ENCODE peak calls at places on chromosomes 12 and 14, in ten cellular contexts. W is dorsolateral prefrontal cortex, M is fibroblast of pulmonary artery, P is fibroblast of mammary gland, N is activated B cell treated with CpG ODN at 0.5 μM for 24 hours, E is IMR-90, I is BJ, U is HFFc6, Z is Peyer's patch, D is neural progenitor cell. C is an unnamed sample.
A peak's percentile ranks its signal among the peaks of the same experiment; 100 is the strongest.

GRCh38 chr12:110639336-110640178 is 25.6 kb downstream of the TCTN1 start:
- DNase-seq in W (no peak), M (peak; percentile 68), P (peak; percentile 74), N (no peak), E (peak; percentile 86), I (peak; percentile 27), U (peak; percentile 59), Z (no peak), D (no peak), C (no peak)

GRCh38 chr12:7667025-7667575 is 1.4 kb upstream of the APOBEC1 start:
- DNase-seq in W (no peak), M (no peak), P (peak; percentile 44), N (no peak), E (no peak), I (no peak), U (peak; percentile 16), Z (no peak), D (no peak), C (no peak)

GRCh38 chr12:105427883-105428282 is 97.4 kb downstream of the C12orf75 start:
- DNase-seq in W (no peak), M (peak; percentile 48), P (peak; percentile 19), N (no peak), E (peak; percentile 33), I (no peak), U (no peak), Z (no peak), D (no peak), C (no peak)

GRCh38 chr12:40829738-40830144 is 137.5 kb downstream of the CNTN1 start:
- DNase-seq in W (no peak), M (no peak), P (peak; percentile 4), N (no peak), E (no peak), I (no peak), U (no peak), Z (no peak), D (no peak), C (no peak)

GRCh38 chr12:19757317-19757877 is 318.1 kb downstream of the AEBP2 start:
- DNase-seq in W (no peak), M (peak; percentile 73), P (peak; percentile 63), N (no peak), E (peak; percentile 64), I (no peak), U (peak; percentile 31), Z (no peak), D (peak; percentile 51), C (no peak)

GRCh38 chr12:28172434-28173030 is 17.7 kb upstream of the CCDC91 start:
- DNase-seq in W (no peak), M (peak; percentile 80), P (peak; percentile 77), N (no peak), E (peak; percentile 68), I (no peak), U (peak; percentile 60), Z (peak; percentile 52), D (peak; percentile 53), C (no peak)

GRCh38 chr12:123741937-123742572 is 20.0 kb upstream of the DNAH10 start:
- DNase-seq in W (no peak), M (no peak), P (no peak), N (no peak), E (no peak), I (no peak), U (no peak), Z (no peak), D (no peak), C (no peak)

GRCh38 chr12:81598205-81598604 is 160.9 kb downstream of the PPFIA2 start:
- DNase-seq in W (no peak), M (no peak), P (no peak), N (no peak), E (no peak), I (no peak), U (no peak), Z (no peak), D (no peak), C (no peak)

GRCh38 chr14:58584383-58584782 is 53.4 kb upstream of the DACT1 start:
- DNase-seq in W (no peak), M (no peak), P (no peak), N (no peak), E (peak; percentile 76), I (no peak), U (no peak), Z (no peak), D (no peak), C (no peak)

GRCh38 chr14:29092121-29092520 is 325.5 kb downstream of the FOXG1 start:
- DNase-seq in W (no peak), M (no peak), P (no peak), N (no peak), E (no peak), I (no peak), U (no peak), Z (no peak), D (no peak), C (no peak)

GRCh38 chr14:89303452-89304435 is 113.3 kb downstream of the FOXN3 start:
- DNase-seq in W (no peak), M (peak; percentile 85), P (peak; percentile 83), N (peak; percentile 57), E (peak; percentile 95), I (peak; percentile 68), U (peak; percentile 78), Z (peak; percentile 80), D (peak; percentile 22), C (peak; percentile 33)

GRCh38 chr12:12070674-12071661 is at the start of gene BCL2L14:
- DNase-seq in W (no peak), M (no peak), P (no peak), N (no peak), E (no peak), I (no peak), U (no peak), Z (peak; percentile 66), D (no peak), C (no peak)

GRCh38 chr12:76236640-76237039 is 111.6 kb downstream of the BBS10 start:
- DNase-seq in W (no peak), M (peak; percentile 42), P (peak; percentile 47), N (no peak), E (peak; percentile 54), I (no peak), U (peak; percentile 45), Z (no peak), D (no peak), C (no peak)

GRCh38 chr12:112838731-112839130 is 47.2 kb downstream of the RPH3A start:
- DNase-seq in W (no peak), M (no peak), P (no peak), N (no peak), E (no peak), I (no peak), U (no peak), Z (no peak), D (no peak), C (no peak)

GRCh38 chr14:90624732-90625444 is 191.3 kb downstream of the TTC7B start:
- DNase-seq in W (no peak), M (peak; percentile 10), P (peak; percentile 18), N (no peak), E (peak; percentile 39), I (no peak), U (no peak), Z (no peak), D (peak; percentile 68), C (no peak)

DNA sequence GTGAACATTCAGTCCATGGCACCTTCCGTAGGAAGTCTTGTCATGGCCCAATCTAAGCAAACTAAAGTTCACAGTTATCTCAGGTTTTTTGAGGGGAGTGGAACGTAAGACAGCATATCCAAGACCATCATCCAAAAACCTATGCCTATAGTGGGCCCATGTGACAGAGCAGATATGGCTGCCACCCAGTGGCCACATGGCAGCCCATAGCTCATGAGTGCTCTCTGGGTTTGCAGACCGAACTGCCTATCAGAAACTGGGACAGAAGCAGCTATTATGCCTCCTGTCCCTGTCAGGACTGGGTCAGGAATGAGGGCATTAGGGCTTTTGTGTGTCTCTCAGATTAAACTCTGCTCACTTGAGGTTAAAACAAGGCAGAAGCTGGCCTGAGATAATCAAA is 503.7 kb downstream of the NRXN3 start:
- DNase-seq in W (no peak), M (no peak), P (no peak), N (no peak), E (no peak), I (no peak), U (no peak), Z (no peak), D (peak; percentile 8), C (no peak)
- TF ChIP-seq CTCF in W (no peak), M (no peak), P (no peak), N (no peak), E (no peak), I (no peak), U (no peak), Z (no peak), D (peak; percentile 14), C (no peak)

GRCh38 chr12:14963520-14963919 is 2.1 kb upstream of the ARHGDIB start:
- DNase-seq in W (no peak), M (no peak), P (no peak), N (no peak), E (no peak), I (no peak), U (no peak), Z (no peak), D (no peak), C (no peak)
- TF ChIP-seq CTCF in W (no peak), M (no peak), P (no peak), N (no peak), E (no peak), I (no peak), U (no peak), Z (no peak), D (no peak), C (no peak)

DNA sequence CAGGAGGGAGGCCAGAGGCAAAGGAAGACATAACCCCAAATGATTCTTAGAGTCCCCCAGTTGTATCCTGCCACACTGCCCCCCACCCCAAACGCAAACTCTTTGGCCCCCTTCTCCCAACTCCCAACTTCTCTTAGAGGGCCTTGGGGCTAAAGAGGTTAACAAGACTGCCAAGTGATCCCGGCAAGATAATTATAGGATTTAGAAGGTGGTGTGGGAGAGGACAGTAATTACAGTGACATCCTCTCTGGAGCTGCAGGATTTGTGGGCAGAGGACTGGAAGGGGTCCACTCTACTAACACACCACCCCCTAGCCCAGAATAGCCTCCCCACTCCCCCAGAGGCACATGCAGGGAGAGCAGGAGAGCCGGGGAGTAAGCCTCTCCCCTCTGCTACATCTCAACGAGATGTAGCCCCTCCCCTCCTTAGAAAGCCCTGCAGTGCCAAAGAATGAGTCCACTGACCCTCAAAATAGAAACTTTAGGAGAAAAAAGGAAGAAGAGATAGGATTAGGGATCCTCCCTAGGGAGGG is 5.3 kb upstream of the GDF11 start:
- DNase-seq in W (no peak), M (no peak), P (no peak), N (no peak), E (no peak), I (no peak), U (no peak), Z (peak; percentile 45), D (peak; percentile 74), C (no peak)
- TF ChIP-seq CTCF in W (no peak), M (no peak), P (no peak), N (no peak), E (no peak), I (no peak), U (peak; percentile 44), Z (no peak), D (no peak), C (no peak)

DNA sequence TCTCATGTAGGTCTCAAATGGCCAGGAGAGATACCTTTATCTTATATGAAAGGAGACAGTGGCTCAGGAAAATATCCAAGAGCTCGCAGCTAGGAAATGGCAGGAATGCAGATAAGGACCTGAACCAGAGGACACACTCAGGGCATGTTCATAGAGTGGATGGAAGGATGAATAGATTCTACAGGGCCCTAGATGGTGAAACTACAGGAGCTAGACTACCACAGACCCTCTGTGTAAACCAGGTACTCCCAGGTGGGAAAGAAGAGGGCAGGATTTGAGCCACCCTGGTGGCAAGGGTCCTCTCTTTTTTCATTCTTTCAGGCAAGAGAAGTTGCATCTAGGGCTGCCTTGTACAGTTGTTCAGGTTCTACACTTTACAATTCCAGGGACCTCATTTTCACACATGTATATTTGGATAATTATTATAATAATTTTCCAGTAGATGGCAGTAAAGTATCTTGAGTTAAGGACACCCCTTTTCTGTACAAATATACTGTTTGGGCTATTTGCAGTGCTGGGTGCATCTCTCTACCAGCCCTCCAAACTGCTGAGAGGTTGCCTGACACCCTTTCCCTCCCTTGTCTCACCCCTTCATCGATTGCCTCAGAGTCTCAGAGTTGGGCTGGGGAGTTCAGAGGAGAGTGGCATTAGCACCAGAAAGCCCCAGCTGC is 10.5 kb upstream of the ZDHHC22 start:
- DNase-seq in W (no peak), M (peak; percentile 49), P (peak; percentile 23), N (no peak), E (peak; percentile 28), I (no peak), U (peak; percentile 19), Z (peak; percentile 10), D (no peak), C (no peak)
- TF ChIP-seq CTCF in W (peak; percentile 61), M (peak; percentile 14), P (peak; percentile 23), N (no peak), E (peak; percentile 39), I (peak; percentile 11), U (peak; percentile 60), Z (no peak), D (peak; percentile 21), C (no peak)